ENCODE peak calls at places on chromosomes 5 and 9, in five cellular contexts. Q, D, Z, P and H are unnamed samples.

GRCh38 chr5:143495823-143496275 is 92.4 kb upstream of the NR3C1 start:
- DNase-seq in D (no peak), P (no peak), Z (no peak), Q (no peak), H (no peak)

GRCh38 chr5:20359377-20359776 is 371.4 kb upstream of the CDH18 start:
- DNase-seq in Z (no peak), P (no peak), Q (no peak), D (no peak), H (no peak)

GRCh38 chr9:122519376-122519775 is 435 bp downstream of the OR1J4 start:
- DNase-seq in Z (no peak), D (no peak), P (no peak), Q (no peak), H (no peak)

GRCh38 chr9:70883056-70883455 is 238.4 kb downstream of the TRPM3 start:
- DNase-seq in Q (peak; percentile 22), P (no peak), D (no peak), Z (no peak), H (no peak)

GRCh38 chr5:153223376-153223775 is 267.1 kb upstream of the GRIA1 start:
- DNase-seq in P (no peak), D (no peak), Z (no peak), Q (no peak), H (no peak)

GRCh38 chr5:69531010-69531785 is 28.8 kb upstream of the GTF2H2C start:
- DNase-seq in Q (no peak), D (no peak), P (peak; percentile 42), Z (no peak), H (peak; percentile 20)

GRCh38 chr9:18692240-18692639 is 218.3 kb downstream of the ADAMTSL1 start:
- DNase-seq in P (no peak), Q (no peak), D (no peak), Z (no peak), H (no peak)

GRCh38 chr9:133768371-133768858 is 30.3 kb upstream of the SARDH start:
- DNase-seq in Q (no peak), Z (no peak), D (no peak), P (peak; percentile 21), H (no peak)

GRCh38 chr9:104868687-104869404 is 59.1 kb downstream of the ABCA1 start:
- DNase-seq in Z (peak; percentile 71), P (peak; percentile 38), Q (peak; percentile 68), D (no peak), H (peak; percentile 63)

GRCh38 chr9:85040806-85041575 is 371.5 kb downstream of the NTRK2 start:
- DNase-seq in D (peak; percentile 9), Z (peak; percentile 41), P (no peak), Q (no peak), H (no peak)

GRCh38 chr5:116441223-116441622 is 133.4 kb downstream of the SEMA6A start:
- DNase-seq in D (peak; percentile 36), P (no peak), Q (no peak), Z (no peak), H (no peak)

GRCh38 chr9:114431003-114431402 is 43.2 kb upstream of the AKNA start:
- DNase-seq in Q (no peak), P (no peak), D (no peak), Z (no peak), H (no peak)

GRCh38 chr9:2489838-2490314 is 131.7 kb upstream of the VLDLR start:
- DNase-seq in P (no peak), D (no peak), Q (no peak), Z (no peak), H (no peak)

GRCh38 chr5:133938932-133939331 is 29.5 kb downstream of the C5orf15 start:
- DNase-seq in D (no peak), Z (no peak), P (no peak), Q (no peak), H (no peak)

GRCh38 chr9:25704800-25705199 is 26.6 kb upstream of the TUSC1 start:
- DNase-seq in P (no peak), Q (no peak), Z (no peak), D (no peak), H (no peak)

GRCh38 chr5:173299820-173300219 is 28.4 kb downstream of the STC2 start:
- DNase-seq in Z (no peak), P (no peak), Q (no peak), D (no peak), H (no peak)

GRCh38 chr5:36689225-36689624 is 82.8 kb downstream of the SLC1A3 start:
- DNase-seq in Z (no peak), D (no peak), Q (no peak), P (no peak), H (no peak)

GRCh38 chr5:58940446-58940845 is 357.6 kb downstream of the RAB3C start:
- DNase-seq in P (no peak), Z (no peak), Q (no peak), D (no peak), H (no peak)

GRCh38 chr9:124256517-124257069 is 1.2 kb upstream of the NEK6 start:
- DNase-seq in Q (peak; percentile 92), Z (no peak), P (no peak), D (peak; percentile 25), H (no peak)

GRCh38 chr9:114059047-114059803 is 18.9 kb downstream of the AMBP start:
- DNase-seq in Q (no peak), P (no peak), D (no peak), Z (no peak), H (no peak)

GRCh38 chr5:41815663-41816062 is 54.6 kb downstream of the OXCT1 start:
- DNase-seq in D (no peak), P (no peak), Z (no peak), Q (no peak), H (no peak)

GRCh38 chr5:111743993-111744392 is 13.0 kb downstream of the NREP start:
- DNase-seq in Q (no peak), Z (no peak), P (no peak), D (no peak), H (no peak)

GRCh38 chr9:112819635-112820496 is 69.3 kb downstream of the SNX30 start:
- DNase-seq in P (peak; percentile 37), Q (peak; percentile 64), D (peak; percentile 30), Z (peak; percentile 51), H (peak; percentile 67)

GRCh38 chr9:121182976-121183375 is 18.7 kb downstream of the RAB14 start:
- DNase-seq in D (no peak), Z (no peak), P (no peak), Q (no peak), H (no peak)

GRCh38 chr5:125847561-125847960 is 575.6 kb upstream of the GRAMD2B start:
- DNase-seq in Q (peak; percentile 27), D (no peak), P (no peak), Z (no peak), H (no peak)

GRCh38 chr5:57280811-57281301 is 107.0 kb downstream of the GPBP1 start:
- DNase-seq in P (no peak), Q (no peak), Z (no peak), D (no peak), H (no peak)

GRCh38 chr9:103242025-103242424 is 246.9 kb downstream of the CYLC2 start:
- DNase-seq in P (no peak), Z (no peak), D (peak; percentile 63), Q (peak; percentile 64), H (no peak)

GRCh38 chr9:78574354-78575036 is 277.6 kb downstream of the PSAT1 start:
- DNase-seq in Q (no peak), P (no peak), D (no peak), Z (no peak), H (no peak)

GRCh38 chr9:101387871-101388506 is 3.2 kb upstream of the BAAT start:
- DNase-seq in Q (peak; percentile 67), Z (no peak), P (no peak), D (peak; percentile 41), H (peak; percentile 74)

GRCh38 chr5:160547872-160548271 is 126.2 kb downstream of the PTTG1 start:
- DNase-seq in P (no peak), Q (no peak), Z (no peak), D (no peak), H (no peak)